ENCODE peak calls at places on chromosome 2, in five cellular contexts. A, T, O, Y and M are unnamed samples.

GRCh38 chr2:136376211-136376610 is 258.3 kb upstream of the CXCR4 start:
- DNase-seq in A (no peak), T (no peak), O (no peak), Y (no peak), M (no peak)

GRCh38 chr2:136171223-136171622 is 53.3 kb upstream of the CXCR4 start:
- DNase-seq in A (no peak), T (no peak), O (no peak), Y (no peak), M (no peak)

GRCh38 chr2:171523969-171524401 is 1.7 kb downstream of the CYBRD1 start:
- DNase-seq in A (peak; percentile 25), T (no peak), O (no peak), Y (no peak), M (no peak)

GRCh38 chr2:32355976-32356734 is 668 bp upstream of the BIRC6 start:
- DNase-seq in A (no peak), T (no peak), O (no peak), Y (no peak), M (no peak)

GRCh38 chr2:235106874-235107639 is 155.2 kb downstream of the SH3BP4 start:
- DNase-seq in A (peak; percentile 76), T (peak; percentile 19), O (peak; percentile 84), Y (no peak), M (peak; percentile 79)

GRCh38 chr2:85791704-85792565 is 38.1 kb downstream of the ATOH8 start:
- DNase-seq in A (no peak), T (no peak), O (no peak), Y (no peak), M (no peak)

GRCh38 chr2:128363991-128364390 is 45.3 kb upstream of the HS6ST1 start:
- DNase-seq in A (no peak), T (no peak), O (peak; percentile 64), Y (no peak), M (no peak)

GRCh38 chr2:53233759-53234547 is 533.7 kb upstream of the CHAC2 start:
- DNase-seq in A (no peak), T (no peak), O (no peak), Y (no peak), M (no peak)

GRCh38 chr2:142536964-142537363 is 340.5 kb upstream of the KYNU start:
- DNase-seq in A (no peak), T (no peak), O (no peak), Y (no peak), M (no peak)

DNA sequence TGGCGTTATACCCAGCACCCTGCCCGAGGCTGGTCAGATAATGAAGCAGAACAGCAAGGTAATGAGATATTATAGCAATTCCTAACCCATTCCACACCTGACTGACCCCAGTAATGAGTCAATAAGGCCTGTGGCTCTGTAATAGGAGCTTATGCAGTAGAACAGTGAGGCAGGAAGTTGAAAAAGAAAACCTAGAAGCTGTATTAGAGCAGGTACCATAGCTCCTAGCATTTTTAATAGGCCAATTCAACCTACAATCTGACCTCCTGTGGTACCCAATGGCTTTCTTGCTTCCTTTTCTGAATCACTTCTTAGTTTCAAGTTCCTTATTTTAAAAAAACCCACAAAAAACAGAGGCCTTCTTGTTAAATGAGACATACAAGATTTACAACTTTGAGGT is 43.6 kb upstream of the MAP2 start:
- DNase-seq in A (no peak), T (no peak), O (no peak), Y (peak; percentile 56), M (no peak)
- TF ChIP-seq MXI1 in A (no peak), T (no peak), O (no peak), Y (no peak), M (no peak)

GRCh38 chr2:200253631-200254030 is 52.9 kb upstream of the SPATS2L start:
- DNase-seq in A (peak; percentile 78), T (no peak), O (no peak), Y (no peak), M (no peak)
- TF ChIP-seq MXI1 in A (no peak), T (no peak), O (no peak), Y (no peak), M (no peak)

GRCh38 chr2:20042531-20042930 is 8.9 kb downstream of the LAPTM4A start:
- DNase-seq in A (no peak), T (no peak), O (no peak), Y (no peak), M (no peak)

GRCh38 chr2:20037660-20038059 is 13.8 kb downstream of the LAPTM4A start:
- DNase-seq in A (no peak), T (no peak), O (no peak), Y (no peak), M (no peak)

GRCh38 chr2:20035961-20036666 is 15.3 kb downstream of the LAPTM4A start:
- DNase-seq in A (no peak), T (no peak), O (no peak), Y (no peak), M (no peak)

GRCh38 chr2:20044778-20045177 is 6.7 kb downstream of the LAPTM4A start:
- DNase-seq in A (no peak), T (no peak), O (no peak), Y (no peak), M (no peak)

DNA sequence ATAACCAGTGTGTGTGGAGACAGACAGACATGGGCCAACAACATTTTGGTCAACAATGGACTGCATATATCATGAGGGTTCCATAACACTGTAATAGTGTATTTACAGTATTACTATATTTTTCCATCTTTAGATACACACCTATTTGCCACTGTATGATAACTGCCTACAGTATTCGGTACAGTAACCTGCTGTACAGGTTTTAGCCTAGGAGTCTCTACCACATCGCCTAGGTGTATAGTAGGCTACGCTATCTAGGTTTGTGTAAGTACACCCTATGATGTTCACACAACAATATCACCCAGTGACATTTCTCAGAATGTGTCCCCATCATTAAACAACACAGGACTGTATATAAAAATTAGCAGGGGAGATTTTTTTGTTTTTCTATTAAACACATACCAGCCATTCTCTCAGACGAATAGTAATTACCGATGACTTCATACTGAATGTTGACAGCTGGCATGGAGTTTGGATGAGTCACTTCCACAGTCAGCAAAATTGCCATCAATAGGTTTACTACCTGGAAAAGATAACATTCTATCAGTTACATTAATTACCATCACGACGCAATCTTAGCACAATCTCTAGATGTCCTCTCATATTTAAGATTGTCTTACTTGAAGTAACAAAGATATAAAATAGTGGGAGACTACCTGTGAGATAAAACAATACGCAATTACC is 10.8 kb downstream of the LAPTM4A start:
- DNase-seq in A (peak; percentile 55), T (no peak), O (no peak), Y (no peak), M (no peak)
- TF ChIP-seq MXI1 in A (no peak), T (no peak), O (no peak), Y (no peak), M (no peak)

GRCh38 chr2:201858267-201858666 is 51.9 kb downstream of the CDK15 start:
- DNase-seq in A (no peak), T (no peak), O (no peak), Y (no peak), M (no peak)

GRCh38 chr2:201857326-201857725 is 51.0 kb downstream of the CDK15 start:
- DNase-seq in A (no peak), T (no peak), O (no peak), Y (no peak), M (no peak)

GRCh38 chr2:201859886-201860285 is 53.5 kb downstream of the CDK15 start:
- DNase-seq in A (peak; percentile 91), T (no peak), O (no peak), Y (no peak), M (no peak)

GRCh38 chr2:201858781-201859180 is 52.4 kb downstream of the CDK15 start:
- DNase-seq in A (peak; percentile 57), T (no peak), O (no peak), Y (no peak), M (no peak)

GRCh38 chr2:201860541-201861154 is 54.3 kb downstream of the CDK15 start:
- DNase-seq in A (peak; percentile 93), T (peak; percentile 49), O (peak; percentile 79), Y (peak; percentile 43), M (peak; percentile 69)
- TF ChIP-seq MXI1 in A (peak; percentile 52), T (no peak), O (no peak), Y (no peak), M (no peak)

GRCh38 chr2:65686928-65687521 is 254.6 kb upstream of the SPRED2 start:
- DNase-seq in A (no peak), T (no peak), O (no peak), Y (no peak), M (no peak)
- TF ChIP-seq MXI1 in A (no peak), T (no peak), O (no peak), Y (no peak), M (no peak)